ENCODE peak calls at places on chromosomes 5 and 9, in nine cellular contexts. Q, P, I, K, Z, Y, D, N and A are unnamed samples.

GRCh38 chr9:133613396-133613795 is 4.2 kb upstream of the FAM163B start:
- DNase-seq in I (no peak), D (no peak), N (no peak), Y (no peak), K (no peak), Q (no peak), Z (no peak), P (no peak), A (no peak)

GRCh38 chr9:7121055-7121454 is 363.3 kb downstream of the KDM4C start:
- DNase-seq in I (no peak), N (no peak), Q (no peak), K (no peak), P (peak), D (no peak), Z (no peak), Y (no peak), A (no peak)

GRCh38 chr5:137359941-137360340 is 139.2 kb downstream of the SPOCK1 start:
- DNase-seq in K (no peak), Z (no peak), Q (no peak), D (no peak), I (no peak), Y (no peak), P (no peak), N (no peak), A (no peak)

GRCh38 chr5:73233461-73234151 is 60.6 kb downstream of the TMEM174 start:
- DNase-seq in I (peak), P (no peak), Q (no peak), Z (no peak), K (no peak), Y (no peak), N (peak), D (no peak), A (no peak)

GRCh38 chr5:16140417-16140816 is 39.2 kb downstream of the MARCHF11 start:
- DNase-seq in D (no peak), Y (peak), P (no peak), I (no peak), Z (no peak), K (no peak), N (no peak), Q (no peak), A (no peak)

GRCh38 chr5:14369780-14370179 is 211.8 kb upstream of the OTULINL start:
- DNase-seq in Q (no peak), P (no peak), K (no peak), D (no peak), Y (no peak), N (no peak), Z (no peak), I (no peak), A (peak)

GRCh38 chr9:110021891-110022290 is 186.1 kb downstream of the C9orf152 start:
- DNase-seq in N (no peak), I (no peak), Z (no peak), P (no peak), D (no peak), K (no peak), Y (no peak), Q (no peak), A (no peak)

GRCh38 chr9:80951675-80952074 is 737.7 kb downstream of the TLE1 start:
- DNase-seq in D (no peak), K (peak), I (no peak), Z (no peak), Q (no peak), N (no peak), P (no peak), Y (no peak), A (no peak)

GRCh38 chr9:87594218-87594617 is 96.6 kb downstream of the DAPK1 start:
- DNase-seq in P (peak), N (no peak), K (no peak), D (no peak), I (no peak), Y (no peak), Z (no peak), Q (no peak), A (no peak)

GRCh38 chr5:179304466-179304865 is 40.8 kb downstream of the ADAMTS2 start:
- DNase-seq in D (no peak), K (no peak), P (peak), Q (no peak), I (no peak), N (no peak), Y (no peak), Z (no peak), A (no peak)

GRCh38 chr9:99488109-99489042 is 266.3 kb downstream of the SEC61B start:
- DNase-seq in K (no peak), D (no peak), Y (no peak), Q (no peak), N (no peak), Z (no peak), I (no peak), P (no peak), A (no peak)

GRCh38 chr5:139443766-139444473 is 4.6 kb upstream of the DNAJC18 start:
- DNase-seq in I (no peak), Q (no peak), Z (no peak), K (peak), N (no peak), D (no peak), P (peak), Y (no peak), A (no peak)

GRCh38 chr5:30499402-30499801 is 694.1 kb upstream of the CDH6 start:
- DNase-seq in I (no peak), K (no peak), N (no peak), Q (no peak), P (no peak), D (no peak), Y (no peak), Z (no peak), A (no peak)

GRCh38 chr5:87263498-87263897 is 4.2 kb upstream of the RASA1 start:
- DNase-seq in P (no peak), I (no peak), D (no peak), Q (no peak), K (no peak), Z (no peak), N (no peak), Y (no peak), A (no peak)

GRCh38 chr9:105681724-105682123 is 12.6 kb upstream of the TMEM38B start:
- DNase-seq in P (peak), K (peak), Q (no peak), N (peak), D (no peak), Z (no peak), Y (no peak), I (no peak), A (no peak)

GRCh38 chr9:89553451-89554020 is 51.3 kb upstream of the GADD45G start:
- DNase-seq in Z (no peak), Y (no peak), P (no peak), K (no peak), D (no peak), I (no peak), N (no peak), Q (no peak), A (no peak)

GRCh38 chr5:6424110-6424659 is 24.5 kb upstream of the UBE2QL1 start:
- DNase-seq in Y (no peak), P (no peak), I (no peak), D (no peak), Q (no peak), N (no peak), K (no peak), Z (no peak), A (no peak)